ENCODE peak calls at places on chromosomes 2 and 18, in ten cellular contexts. P is NCI-H774; O is activated CD4-positive, alpha-beta T cell treated with anti-CD3 and anti-CD28 coated beads, Interleukin-2, amount 50 U/mL, for 24 hours; A is right lobe of liver; D is NCI-H460; Y is NCI-H1105 treated with DMSO at 0.1 percent for 48 hours; Q is hypothalamus; M is erythroblast; J is T follicular helper cell; E is endothelial cell. H is an unnamed sample.

GRCh38 chr2:120245520-120245835 is 7.2 kb upstream of the RALB start:
- DNase-seq in P (peak; percentile 59), O (no peak), A (no peak), D (no peak), Y (no peak), Q (no peak), M (no peak), J (no peak), E (no peak), H (no peak)

GRCh38 chr18:44130365-44130942 is 550.2 kb upstream of the SETBP1 start:
- DNase-seq in P (peak; percentile 7), O (no peak), A (no peak), D (peak; percentile 24), Y (peak; percentile 90), Q (no peak), M (peak; percentile 33), J (no peak), E (peak; percentile 51), H (no peak)

GRCh38 chr2:134304726-134305509 is 51.0 kb downstream of the MGAT5 start:
- DNase-seq in P (no peak), O (no peak), A (no peak), D (no peak), Y (no peak), Q (no peak), M (no peak), J (no peak), E (no peak), H (no peak)

GRCh38 chr2:100350661-100351185 is 28.4 kb upstream of the LONRF2 start:
- DNase-seq in P (no peak), O (no peak), A (no peak), D (no peak), Y (peak; percentile 73), Q (no peak), M (no peak), J (no peak), E (no peak), H (no peak)

GRCh38 chr2:176092270-176093144 is at the start of gene HOXD13:
- DNase-seq in P (peak; percentile 30), O (no peak), A (no peak), D (no peak), Y (no peak), Q (no peak), M (peak; percentile 10), J (no peak), E (no peak), H (no peak)

GRCh38 chr18:35491689-35492077 is 6.1 kb downstream of the INO80C start:
- DNase-seq in P (no peak), O (no peak), A (no peak), D (peak; percentile 21), Y (no peak), Q (no peak), M (peak; percentile 68), J (no peak), E (no peak), H (no peak)

GRCh38 chr2:183022711-183023110 is 15.5 kb downstream of the NCKAP1 start:
- DNase-seq in P (no peak), O (no peak), A (no peak), D (no peak), Y (no peak), Q (no peak), M (no peak), J (no peak), E (no peak), H (no peak)

GRCh38 chr18:48173557-48173956 is 235.6 kb downstream of the ZBTB7C start:
- DNase-seq in P (no peak), O (no peak), A (no peak), D (no peak), Y (no peak), Q (no peak), M (no peak), J (no peak), E (no peak), H (no peak)

GRCh38 chr2:118983133-118983532 is 41.1 kb downstream of the MARCO start:
- DNase-seq in P (no peak), O (no peak), A (no peak), D (no peak), Y (no peak), Q (no peak), M (no peak), J (no peak), E (no peak), H (no peak)

GRCh38 chr2:145654746-145655145 is 1134.8 kb upstream of the ZEB2 start:
- DNase-seq in P (no peak), O (no peak), A (no peak), D (no peak), Y (no peak), Q (no peak), M (no peak), J (no peak), E (no peak), H (no peak)

GRCh38 chr18:23166863-23167531 is 31.7 kb downstream of the CABLES1 start:
- DNase-seq in P (no peak), O (no peak), A (no peak), D (no peak), Y (no peak), Q (no peak), M (no peak), J (no peak), E (no peak), H (no peak)

GRCh38 chr2:239398536-239398935 is 2.3 kb downstream of the HDAC4 start:
- DNase-seq in P (no peak), O (no peak), A (no peak), D (no peak), Y (no peak), Q (no peak), M (no peak), J (no peak), E (no peak), H (no peak)

GRCh38 chr2:36594849-36595248 is 3.1 kb downstream of the FEZ2 start:
- DNase-seq in P (no peak), O (no peak), A (no peak), D (no peak), Y (no peak), Q (no peak), M (no peak), J (no peak), E (no peak), H (no peak)

GRCh38 chr2:25310965-25311865 is 30.5 kb downstream of the DNMT3A start:
- DNase-seq in P (peak; percentile 91), O (no peak), A (peak; percentile 87), D (no peak), Y (peak; percentile 94), Q (no peak), M (peak; percentile 84), J (no peak), E (no peak), H (no peak)

GRCh38 chr18:39806519-39806918 is 2148.5 kb upstream of the PIK3C3 start:
- DNase-seq in P (no peak), O (no peak), A (no peak), D (no peak), Y (peak; percentile 18), Q (no peak), M (peak; percentile 33), J (no peak), E (no peak), H (no peak)

GRCh38 chr2:107730898-107731297 is 95.8 kb upstream of the RGPD4 start:
- DNase-seq in P (no peak), O (no peak), A (no peak), D (peak; percentile 67), Y (no peak), Q (no peak), M (no peak), J (no peak), E (no peak), H (no peak)

GRCh38 chr2:125582521-125582920 is 1073.4 kb upstream of the GYPC start:
- DNase-seq in P (no peak), O (no peak), A (no peak), D (no peak), Y (no peak), Q (no peak), M (no peak), J (no peak), E (no peak), H (no peak)

GRCh38 chr2:102185347-102185746 is 1.5 kb upstream of the IL1RL2 start:
- DNase-seq in P (no peak), O (no peak), A (no peak), D (no peak), Y (no peak), Q (no peak), M (no peak), J (no peak), E (peak; percentile 26), H (no peak)

GRCh38 chr2:120937736-120938131 is 202.1 kb downstream of the GLI2 start:
- DNase-seq in P (no peak), O (no peak), A (no peak), D (no peak), Y (no peak), Q (no peak), M (no peak), J (no peak), E (no peak), H (no peak)

GRCh38 chr2:216057688-216058193 is 23.9 kb downstream of the PECR start:
- DNase-seq in P (no peak), O (peak; percentile 7), A (peak; percentile 31), D (no peak), Y (no peak), Q (no peak), M (no peak), J (peak; percentile 14), E (no peak), H (peak; percentile 28)

GRCh38 chr2:189553689-189554088 is 26.9 kb downstream of the SLC40A1 start:
- DNase-seq in P (no peak), O (no peak), A (no peak), D (no peak), Y (no peak), Q (no peak), M (no peak), J (no peak), E (no peak), H (no peak)

GRCh38 chr2:188367164-188367563 is 75.5 kb downstream of the GULP1 start:
- DNase-seq in P (peak; percentile 83), O (no peak), A (no peak), D (no peak), Y (no peak), Q (no peak), M (no peak), J (no peak), E (no peak), H (no peak)

GRCh38 chr2:232319117-232320037 is 59.2 kb upstream of the ALPP start:
- DNase-seq in P (no peak), O (no peak), A (no peak), D (no peak), Y (no peak), Q (no peak), M (no peak), J (no peak), E (no peak), H (no peak)

GRCh38 chr2:191552036-191552435 is 125.9 kb upstream of the NABP1 start:
- DNase-seq in P (no peak), O (no peak), A (no peak), D (no peak), Y (peak; percentile 59), Q (no peak), M (no peak), J (no peak), E (no peak), H (no peak)

GRCh38 chr2:149438260-149438960 is 108.0 kb downstream of the LYPD6 start:
- DNase-seq in P (no peak), O (no peak), A (no peak), D (no peak), Y (no peak), Q (no peak), M (no peak), J (no peak), E (no peak), H (no peak)

GRCh38 chr2:240556553-240557100 is 1.2 kb downstream of the ANKMY1 start:
- DNase-seq in P (no peak), O (no peak), A (peak; percentile 54), D (peak; percentile 39), Y (no peak), Q (no peak), M (peak; percentile 76), J (peak; percentile 58), E (peak; percentile 73), H (no peak)

GRCh38 chr2:205570641-205571040 is 111.7 kb upstream of the NRP2 start:
- DNase-seq in P (no peak), O (no peak), A (no peak), D (no peak), Y (no peak), Q (no peak), M (no peak), J (no peak), E (no peak), H (no peak)

GRCh38 chr2:104766683-104767082 is 87.2 kb upstream of the POU3F3 start:
- DNase-seq in P (no peak), O (no peak), A (no peak), D (no peak), Y (no peak), Q (no peak), M (no peak), J (no peak), E (no peak), H (no peak)